ENCODE peak calls at places on chromosomes 4 and X, in seven cellular contexts. A is GM12878, F is K562, J is GM12892, P is HepG2, H is H1, K is GM12891. D is an unnamed sample.

GRCh38 chrX:47266643-47267042 is 33.8 kb downstream of the USP11 start:
- DNase-seq in K (no peak), F (no peak), A (no peak), P (no peak), H (no peak), J (no peak), D (no peak)

GRCh38 chr4:63090641-63091040 is 1318.6 kb downstream of the TECRL start:
- DNase-seq in F (no peak), J (no peak), P (no peak), A (no peak), K (no peak), H (no peak), D (no peak)

GRCh38 chr4:85677286-85677685 is 202.3 kb downstream of the ARHGAP24 start:
- DNase-seq in H (no peak), F (no peak), J (no peak), P (no peak), K (no peak), A (no peak), D (peak)

GRCh38 chr4:180436366-180436765 is 1806.8 kb upstream of the TENM3 start:
- DNase-seq in K (no peak), F (no peak), P (no peak), H (no peak), J (no peak), A (no peak), D (no peak)

GRCh38 chrX:106168107-106168506 is at the start of gene PWWP3B:
- DNase-seq in P (no peak), H (peak), K (no peak), F (no peak), J (no peak), A (no peak), D (no peak)

GRCh38 chr4:118729287-118730286 is 44.4 kb downstream of the METTL14 start:
- DNase-seq in F (no peak), A (no peak), H (no peak), K (no peak), J (no peak), P (peak), D (no peak)

GRCh38 chr4:10762541-10762940 is 78.0 kb upstream of the CLNK start:
- DNase-seq in F (no peak), H (no peak), K (no peak), J (no peak), A (no peak), P (no peak), D (no peak)

GRCh38 chrX:132017431-132018185 is 5.5 kb upstream of the STK26 start:
- DNase-seq in F (peak), K (no peak), J (no peak), A (no peak), P (no peak), H (no peak), D (no peak)

GRCh38 chrX:70331161-70331560 is 41.3 kb downstream of the KIF4A start:
- DNase-seq in A (no peak), P (no peak), K (no peak), H (no peak), F (no peak), J (no peak), D (no peak)

GRCh38 chrX:128458888-128459287 is 406.7 kb upstream of the ACTRT1 start:
- DNase-seq in H (no peak), K (no peak), F (no peak), J (no peak), A (no peak), P (no peak), D (no peak)

GRCh38 chr4:86358176-86358701 is 1.6 kb downstream of the MAPK10 start:
- DNase-seq in F (no peak), J (no peak), P (no peak), K (no peak), H (no peak), A (no peak), D (no peak)

GRCh38 chr4:3781193-3781886 is 15.2 kb downstream of the ADRA2C start:
- DNase-seq in J (no peak), H (no peak), K (no peak), P (peak), A (no peak), F (peak), D (peak)

GRCh38 chrX:108285361-108285760 is 152.9 kb downstream of the COL4A6 start:
- DNase-seq in J (no peak), K (no peak), F (no peak), A (no peak), H (no peak), P (no peak), D (no peak)

GRCh38 chr4:7335363-7336066 is 99.2 kb downstream of the PSAPL1 start:
- DNase-seq in F (peak), A (peak), H (peak), J (peak), K (peak), P (peak), D (peak)

GRCh38 chrX:67604979-67605703 is 61.3 kb downstream of the AR start:
- DNase-seq in F (no peak), K (no peak), J (no peak), P (no peak), H (no peak), A (no peak), D (no peak)

GRCh38 chr4:173243321-173243720 is 74.7 kb downstream of the GALNT7 start:
- DNase-seq in K (no peak), H (no peak), J (no peak), P (no peak), F (no peak), A (no peak), D (no peak)

GRCh38 chr4:3196670-3197359 is 52.1 kb upstream of the MSANTD1 start:
- DNase-seq in H (no peak), P (no peak), K (no peak), F (no peak), A (no peak), J (no peak), D (no peak)

GRCh38 chr4:44493924-44494323 is 45.3 kb upstream of the KCTD8 start:
- DNase-seq in J (no peak), P (peak), K (no peak), F (peak), A (no peak), H (no peak), D (peak)

GRCh38 chr4:173794662-173795061 is 264.6 kb upstream of the HAND2 start:
- DNase-seq in F (no peak), K (no peak), J (no peak), P (no peak), A (no peak), H (no peak), D (no peak)

GRCh38 chr4:135243960-135244561 is 1042.5 kb upstream of the PABPC4L start:
- DNase-seq in J (no peak), F (no peak), K (no peak), A (no peak), H (no peak), P (no peak), D (no peak)

GRCh38 chr4:55768291-55768690 is 51.3 kb upstream of the EXOC1L start:
- DNase-seq in K (no peak), J (no peak), A (no peak), P (peak), F (peak), H (peak), D (no peak)

GRCh38 chrX:70508296-70508911 is 63.8 kb downstream of the DLG3 start:
- DNase-seq in H (no peak), F (no peak), K (no peak), A (no peak), P (peak), J (no peak), D (no peak)

GRCh38 chrX:40079572-40079971 is 18.2 kb downstream of the BCOR start:
- DNase-seq in P (no peak), A (no peak), F (no peak), K (no peak), J (no peak), H (no peak), D (no peak)

GRCh38 chrX:69510137-69510715 is 6.1 kb downstream of the NALF2 start:
- DNase-seq in F (no peak), P (no peak), K (no peak), A (no peak), J (no peak), H (no peak), D (no peak)

GRCh38 chrX:107674480-107675364 is 46.4 kb downstream of the PRPS1 start:
- DNase-seq in H (no peak), A (no peak), J (no peak), F (peak), P (no peak), K (no peak), D (no peak)

GRCh38 chr4:54332577-54332976 is 103.5 kb downstream of the PDGFRA start:
- DNase-seq in F (no peak), J (no peak), A (no peak), P (no peak), K (no peak), H (no peak), D (no peak)

GRCh38 chr4:139728840-139729239 is 63.2 kb downstream of the MGST2 start:
- DNase-seq in P (peak), K (no peak), A (no peak), F (no peak), H (no peak), J (no peak), D (no peak)

GRCh38 chr4:39759569-39759968 is 61.6 kb downstream of the UBE2K start:
- DNase-seq in A (no peak), P (no peak), F (no peak), J (no peak), K (no peak), H (no peak), D (no peak)

GRCh38 chrX:150942958-150943594 is 40.1 kb upstream of the HMGB3 start:
- DNase-seq in K (no peak), A (no peak), H (no peak), F (peak), P (no peak), J (no peak), D (no peak)

GRCh38 chrX:37060999-37061398 is 52.8 kb downstream of the FAM47C start:
- DNase-seq in F (peak), P (peak), H (no peak), J (no peak), K (no peak), A (no peak), D (peak)

GRCh38 chrX:17848545-17849265 is 12.4 kb downstream of the RAI2 start:
- DNase-seq in J (no peak), F (no peak), A (no peak), H (no peak), P (no peak), K (no peak), D (no peak)

GRCh38 chr4:109846395-109847098 is 1.4 kb upstream of the LRIT3 start:
- DNase-seq in K (no peak), F (no peak), H (no peak), J (no peak), P (no peak), A (no peak), D (no peak)

GRCh38 chrX:101685923-101686322 is 26.3 kb upstream of the ARMCX2 start:
- DNase-seq in F (no peak), P (no peak), A (no peak), K (no peak), H (no peak), J (no peak), D (no peak)

GRCh38 chr4:59689149-59689548 is 1511.0 kb upstream of the ADGRL3 start:
- DNase-seq in J (no peak), A (no peak), H (no peak), F (no peak), K (no peak), P (no peak), D (no peak)

GRCh38 chr4:108619372-108620100 is 840 bp upstream of the RPL34 start:
- DNase-seq in P (no peak), K (no peak), F (peak), A (no peak), J (no peak), H (no peak), D (no peak)

GRCh38 chrX:34365482-34365881 is 233.4 kb upstream of the FAM47A start:
- DNase-seq in H (no peak), P (no peak), K (no peak), J (no peak), A (no peak), F (no peak), D (no peak)

GRCh38 chrX:111041018-111041462 is 55.0 kb upstream of the PAK3 start:
- DNase-seq in H (no peak), F (no peak), K (no peak), P (peak), A (no peak), J (no peak), D (no peak)
- TF ChIP-seq TAF1 in H (no peak), F (no peak), K (no peak), P (no peak), A (no peak), J (no peak), D (no peak)

GRCh38 chr4:205097-205756 is 80.9 kb downstream of the ZNF718 start:
- DNase-seq in F (no peak), A (no peak), K (no peak), P (no peak), H (no peak), J (no peak), D (no peak)

GRCh38 chr4:211033-211511 is 86.8 kb downstream of the ZNF718 start:
- DNase-seq in J (no peak), F (no peak), P (no peak), A (peak), H (no peak), K (no peak), D (no peak)

GRCh38 chr4:200936-201335 is 76.6 kb downstream of the ZNF718 start:
- DNase-seq in K (no peak), P (no peak), A (no peak), F (no peak), J (no peak), H (no peak), D (no peak)

GRCh38 chr4:206054-206453 is 81.8 kb downstream of the ZNF718 start:
- DNase-seq in H (no peak), J (no peak), F (no peak), A (no peak), K (no peak), P (no peak), D (no peak)
- TF ChIP-seq TAF1 in H (no peak), J (no peak), F (no peak), A (no peak), K (no peak), P (no peak), D (no peak)

DNA sequence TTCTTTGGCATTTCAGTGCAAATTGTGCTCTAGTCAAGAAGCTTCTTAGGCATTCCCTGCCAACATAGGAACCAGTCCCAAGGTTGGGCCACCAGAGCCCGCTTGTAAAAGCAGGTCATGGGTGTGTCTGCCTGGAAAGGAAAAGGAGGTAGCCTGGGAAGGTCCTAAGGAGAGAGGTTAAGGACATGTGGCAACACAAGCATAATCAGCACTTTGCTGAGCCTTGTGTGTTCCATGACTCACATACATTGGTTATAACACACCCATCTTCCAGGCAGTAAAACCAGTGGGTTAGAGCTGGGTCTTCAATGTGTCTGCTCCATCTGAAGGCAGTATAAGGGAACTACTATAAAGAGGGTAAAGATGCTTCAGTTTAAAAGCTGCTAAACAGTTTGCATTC is 165.0 kb downstream of the FHIP1A start:
- DNase-seq in H (no peak), F (no peak), P (no peak), K (no peak), A (no peak), J (no peak), D (no peak)
- TF ChIP-seq TAF1 in H (no peak), F (no peak), P (no peak), K (no peak), A (no peak), J (no peak), D (no peak)

DNA sequence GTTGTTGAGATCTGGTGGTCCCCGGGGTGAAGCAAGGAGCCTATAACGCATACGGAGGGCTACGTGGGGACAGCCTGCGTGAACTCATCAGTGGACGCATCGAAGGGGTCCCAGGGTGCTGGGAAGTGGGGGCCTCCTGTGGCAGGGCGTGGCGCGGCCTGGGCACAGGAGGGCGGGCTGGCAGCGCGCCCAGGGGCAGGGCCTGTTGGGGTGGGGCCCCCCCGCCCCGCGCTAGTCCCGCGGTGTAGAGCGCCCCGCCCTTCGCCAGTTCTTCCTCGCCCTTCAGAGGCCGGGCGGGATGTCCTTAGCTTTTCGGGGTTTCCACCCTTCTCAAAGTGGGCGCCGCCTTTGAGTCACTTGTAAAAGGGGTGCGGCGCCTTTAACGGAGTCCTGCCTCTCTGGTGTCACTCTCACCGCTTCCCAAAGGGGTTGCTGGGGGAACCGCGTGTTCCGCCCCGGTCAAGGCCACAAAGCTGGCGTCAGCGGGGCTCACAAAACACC is 632 bp downstream of the PLP2 start:
- DNase-seq in F (peak), A (no peak), P (no peak), J (no peak), H (no peak), K (peak), D (peak)
- TF ChIP-seq TAF1 in F (no peak), A (no peak), P (no peak), J (no peak), H (no peak), K (no peak), D (no peak)

GRCh38 chr4:152028131-152028530 is 267.3 kb upstream of the GATB start:
- DNase-seq in J (no peak), A (no peak), H (no peak), K (no peak), P (no peak), F (no peak), D (no peak)

GRCh38 chr4:152036626-152037025 is 275.8 kb upstream of the GATB start:
- DNase-seq in A (no peak), H (no peak), F (no peak), K (no peak), J (no peak), P (no peak), D (no peak)

GRCh38 chr4:152033621-152034020 is 272.8 kb upstream of the GATB start:
- DNase-seq in P (no peak), J (no peak), K (no peak), H (no peak), A (no peak), F (no peak), D (no peak)

GRCh38 chr4:152029631-152030030 is 268.8 kb upstream of the GATB start:
- DNase-seq in F (no peak), P (no peak), K (no peak), H (no peak), J (no peak), A (no peak), D (no peak)

GRCh38 chr4:152032722-152033131 is 271.9 kb upstream of the GATB start:
- DNase-seq in F (no peak), J (no peak), P (no peak), A (no peak), K (no peak), H (no peak), D (no peak)
- TF ChIP-seq TAF1 in F (no peak), J (no peak), P (no peak), A (no peak), K (no peak), H (no peak), D (no peak)

GRCh38 chrX:82945332-82945731 is 562.8 kb upstream of the POU3F4 start:
- DNase-seq in K (no peak), H (no peak), P (no peak), J (no peak), F (no peak), A (no peak), D (no peak)
- TF ChIP-seq TAF1 in K (no peak), H (no peak), P (no peak), J (no peak), F (no peak), A (no peak), D (no peak)